ENCODE peak calls at places on chromosomes 7 and 10, in five cellular contexts. K is left lung, G is psoas muscle, C is AG04450, D is HCT116. L is an unnamed sample.
A peak's percentile ranks its signal among the peaks of the same experiment; 100 is the strongest.

GRCh38 chr10:131096031-131096430 is 215.5 kb downstream of the TCERG1L start:
- DNase-seq in D (no peak), G (peak; percentile 12), C (no peak), K (peak; percentile 31), L (no peak)

GRCh38 chr7:22884911-22885823 is 62.5 kb upstream of the TOMM7 start:
- DNase-seq in D (no peak), K (no peak), G (no peak), C (no peak), L (no peak)

GRCh38 chr7:118040562-118040961 is 143.4 kb upstream of the LSM8 start:
- DNase-seq in C (no peak), G (no peak), K (no peak), D (no peak), L (no peak)

GRCh38 chr7:152664636-152665035 is 11.3 kb downstream of the XRCC2 start:
- DNase-seq in D (no peak), C (no peak), K (no peak), G (no peak), L (no peak)

GRCh38 chr7:25597881-25598456 is 369.7 kb upstream of the NPVF start:
- DNase-seq in C (no peak), G (no peak), D (no peak), K (no peak), L (no peak)

GRCh38 chr10:26448706-26449435 is 10.7 kb downstream of the APBB1IP start:
- DNase-seq in D (no peak), G (no peak), C (no peak), K (no peak), L (peak; percentile 43)

GRCh38 chr7:2601907-2602735 is 29.7 kb upstream of the TTYH3 start:
- DNase-seq in D (no peak), K (peak; percentile 61), C (no peak), G (no peak), L (no peak)

GRCh38 chr10:124647421-124648130 is 96.6 kb downstream of the FAM53B start:
- DNase-seq in G (peak; percentile 75), C (no peak), K (peak; percentile 92), D (peak; percentile 15), L (no peak)

GRCh38 chr10:33571616-33572015 is 237.1 kb upstream of the NRP1 start:
- DNase-seq in K (no peak), C (no peak), D (no peak), G (no peak), L (no peak)

GRCh38 chr7:139739863-139740597 is 37.8 kb downstream of the HIPK2 start:
- DNase-seq in C (no peak), D (no peak), G (peak; percentile 60), K (no peak), L (no peak)

GRCh38 chr10:74026428-74026979 is 28.6 kb downstream of the VCL start:
- DNase-seq in K (no peak), D (no peak), C (no peak), G (no peak), L (no peak)

GRCh38 chr10:97676770-97677581 is 10.1 kb downstream of the AVPI1 start:
- DNase-seq in C (no peak), K (no peak), D (no peak), G (no peak), L (no peak)

GRCh38 chr7:77425151-77426051 is 9.3 kb upstream of the GSAP start:
- DNase-seq in D (peak; percentile 59), K (no peak), C (peak; percentile 48), G (no peak), L (no peak)

GRCh38 chr10:28661035-28661434 is 16.3 kb upstream of the BAMBI start:
- DNase-seq in D (no peak), C (peak; percentile 56), G (no peak), K (no peak), L (no peak)

GRCh38 chr7:150439926-150440325 is 10.5 kb upstream of the GIMAP8 start:
- DNase-seq in G (no peak), K (no peak), C (no peak), D (no peak), L (no peak)

GRCh38 chr7:71824356-71824755 is 587.8 kb downstream of the CALN1 start:
- DNase-seq in C (no peak), G (no peak), D (no peak), K (no peak), L (no peak)

GRCh38 chr10:81018898-81019890 is 481.5 kb downstream of the SH2D4B start:
- DNase-seq in C (no peak), D (peak; percentile 31), K (no peak), G (no peak), L (no peak)

GRCh38 chr10:108911814-108912541 is 1011.3 kb downstream of the XPNPEP1 start:
- DNase-seq in D (no peak), G (peak; percentile 56), C (peak; percentile 33), K (peak; percentile 76), L (no peak)

GRCh38 chr10:75431180-75432111 is at the start of gene LRMDA:
- DNase-seq in D (no peak), K (peak; percentile 94), C (no peak), G (peak; percentile 68), L (no peak)

GRCh38 chr10:60230892-60231291 is 158.8 kb downstream of the ANK3 start:
- DNase-seq in D (no peak), K (no peak), C (no peak), G (no peak), L (no peak)

GRCh38 chr7:128017460-128017859 is 13.8 kb downstream of the LRRC4 start:
- DNase-seq in D (no peak), K (no peak), C (no peak), G (no peak), L (no peak)

GRCh38 chr10:98449287-98449686 is 2.6 kb upstream of the HPS1 start:
- DNase-seq in K (no peak), D (no peak), C (no peak), G (no peak), L (no peak)

GRCh38 chr10:101071266-101071884 is 9.6 kb downstream of the KAZALD1 start:
- DNase-seq in C (no peak), G (no peak), D (no peak), K (no peak), L (no peak)

GRCh38 chr7:157564518-157565177 is 227.8 kb downstream of the DNAJB6 start:
- DNase-seq in D (peak; percentile 97), C (no peak), G (no peak), K (no peak), L (no peak)

GRCh38 chr10:132461103-132461682 is 64.2 kb downstream of the PWWP2B start:
- DNase-seq in G (no peak), D (no peak), K (no peak), C (no peak), L (no peak)

GRCh38 chr10:5861269-5862031 is 28.2 kb downstream of the ANKRD16 start:
- DNase-seq in K (no peak), C (peak; percentile 47), D (peak; percentile 78), G (no peak), L (no peak)

GRCh38 chr7:151120896-151121295 is 34.6 kb downstream of the AGAP3 start:
- DNase-seq in G (no peak), K (peak; percentile 78), C (no peak), D (no peak), L (no peak)

GRCh38 chr7:81499262-81500116 is 270.4 kb downstream of the HGF start:
- DNase-seq in C (peak; percentile 72), D (peak; percentile 81), G (no peak), K (no peak), L (no peak)

GRCh38 chr7:103656221-103656620 is 210.2 kb upstream of the SLC26A5 start:
- DNase-seq in D (no peak), G (no peak), C (no peak), K (no peak), L (no peak)

GRCh38 chr7:8719102-8719501 is 285.7 kb downstream of the NXPH1 start:
- DNase-seq in D (no peak), G (no peak), C (no peak), K (no peak), L (no peak)

GRCh38 chr7:148481965-148482626 is 108.5 kb upstream of the C7orf33 start:
- DNase-seq in D (no peak), K (no peak), C (no peak), G (no peak), L (no peak)

GRCh38 chr7:91343420-91343819 is 79.2 kb downstream of the FZD1 start:
- DNase-seq in K (no peak), D (no peak), C (no peak), G (no peak), L (no peak)

GRCh38 chr10:44779511-44779910 is 131.6 kb upstream of the TMEM72 start:
- DNase-seq in C (no peak), D (no peak), G (no peak), K (no peak), L (no peak)

GRCh38 chr7:38222481-38223096 is 44.5 kb downstream of the STARD3NL start:
- DNase-seq in C (peak; percentile 32), K (no peak), G (no peak), D (peak; percentile 34), L (no peak)

GRCh38 chr10:101055416-101055815 is 6.4 kb upstream of the KAZALD1 start:
- DNase-seq in K (no peak), G (no peak), C (no peak), D (no peak), L (no peak)

GRCh38 chr7:154861589-154861988 is 141.3 kb downstream of the PAXIP1 start:
- DNase-seq in G (no peak), C (no peak), D (no peak), K (no peak), L (no peak)

GRCh38 chr10:120048358-120048757 is 155.8 kb downstream of the SEC23IP start:
- DNase-seq in D (no peak), C (no peak), G (no peak), K (no peak), L (no peak)

GRCh38 chr10:96470108-96470743 is 43.5 kb downstream of the TLL2 start:
- DNase-seq in K (no peak), C (no peak), G (no peak), D (peak; percentile 24), L (no peak)
- TF ChIP-seq CTCF in K (peak; percentile 30), C (peak; percentile 54), G (peak; percentile 35), D (peak; percentile 67), L (no peak)

GRCh38 chr10:106609867-106610266 is 554.6 kb downstream of the SORCS1 start:
- DNase-seq in D (no peak), K (no peak), C (no peak), G (no peak), L (no peak)
- TF ChIP-seq CTCF in D (no peak), K (no peak), C (no peak), G (no peak), L (no peak)

GRCh38 chr10:93859049-93859655 is 34.6 kb upstream of the SLC35G1 start:
- DNase-seq in C (no peak), G (no peak), K (no peak), D (peak; percentile 3), L (no peak)
- TF ChIP-seq CTCF in C (peak; percentile 47), G (peak; percentile 17), K (peak; percentile 35), D (peak; percentile 63), L (no peak)

DNA sequence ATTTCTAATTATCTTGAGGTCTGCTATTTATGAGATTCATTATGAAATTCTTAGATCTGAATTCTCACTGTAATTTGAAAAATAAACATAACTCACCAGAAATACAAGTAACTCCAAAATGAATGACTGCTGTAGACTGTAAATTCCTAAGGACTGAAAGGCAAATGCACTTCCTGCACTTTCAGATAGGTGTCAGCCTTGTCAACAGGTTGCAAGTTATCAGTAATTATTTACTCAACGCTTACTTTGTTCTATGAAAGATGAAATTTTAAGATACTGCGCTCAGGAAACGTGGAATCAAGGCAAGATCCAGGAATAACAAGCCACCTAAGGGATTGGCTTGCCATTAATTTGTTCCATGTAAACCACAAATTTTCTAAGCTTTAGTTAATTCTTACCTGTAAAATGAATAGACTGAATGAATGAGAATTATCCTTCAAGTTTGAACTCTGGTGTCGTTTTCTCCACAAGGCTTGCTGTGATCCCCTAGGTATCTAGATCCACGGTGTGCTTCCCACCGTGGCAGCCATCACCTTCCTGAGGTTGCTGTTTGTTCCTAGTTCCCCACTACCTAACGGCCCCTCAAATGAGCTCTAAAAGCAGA is 12.6 kb downstream of the DHX32 start:
- DNase-seq in G (no peak), K (no peak), D (peak; percentile 59), C (peak; percentile 32), L (no peak)
- TF ChIP-seq CTCF in G (peak; percentile 86), K (peak; percentile 91), D (peak; percentile 85), C (peak; percentile 80), L (peak; percentile 44)